ENCODE peak calls at places on chromosomes 3 and 15, in four cellular contexts. One of them, this sample, is unnamed.

GRCh38 chr3:98986073-98986472 is 84.6 kb upstream of the DCBLD2 start:
- DNase-seq in CD8-positive, alpha-beta T cell: no peak
- DNase-seq in AG10803: peak
- DNase-seq in neural crest cell: peak
- DNase-seq in this sample: peak

GRCh38 chr3:96266395-96267187 is 547.8 kb upstream of the EPHA6 start:
- DNase-seq in neural crest cell: no peak
- DNase-seq in AG10803: no peak
- DNase-seq in CD8-positive, alpha-beta T cell: no peak
- DNase-seq in this sample: no peak

GRCh38 chr3:17894434-17895060 is 152.1 kb upstream of the TBC1D5 start:
- DNase-seq in CD8-positive, alpha-beta T cell: no peak
- DNase-seq in AG10803: peak
- DNase-seq in neural crest cell: peak
- DNase-seq in this sample: peak

GRCh38 chr15:96002890-96003859 is 327.3 kb upstream of the NR2F2 start:
- DNase-seq in neural crest cell: no peak
- DNase-seq in AG10803: no peak
- DNase-seq in CD8-positive, alpha-beta T cell: no peak
- DNase-seq in this sample: no peak

GRCh38 chr3:175208316-175208715 is 349.2 kb downstream of the NAALADL2 start:
- DNase-seq in AG10803: no peak
- DNase-seq in CD8-positive, alpha-beta T cell: no peak
- DNase-seq in neural crest cell: no peak
- DNase-seq in this sample: peak

GRCh38 chr15:56982987-56983386 is 64.5 kb downstream of the TCF12 start:
- DNase-seq in AG10803: no peak
- DNase-seq in CD8-positive, alpha-beta T cell: no peak
- DNase-seq in neural crest cell: no peak
- DNase-seq in this sample: no peak

GRCh38 chr15:36334059-36334458 is 245.4 kb upstream of the CDIN1 start:
- DNase-seq in AG10803: peak
- DNase-seq in neural crest cell: no peak
- DNase-seq in CD8-positive, alpha-beta T cell: no peak
- DNase-seq in this sample: peak

GRCh38 chr3:10136426-10137005 is 5.1 kb upstream of the VHL start:
- DNase-seq in neural crest cell: no peak
- DNase-seq in AG10803: no peak
- DNase-seq in CD8-positive, alpha-beta T cell: no peak
- DNase-seq in this sample: no peak

GRCh38 chr3:61531528-61531927 is 29.8 kb upstream of the PTPRG start:
- DNase-seq in AG10803: no peak
- DNase-seq in CD8-positive, alpha-beta T cell: no peak
- DNase-seq in neural crest cell: no peak
- DNase-seq in this sample: no peak

GRCh38 chr3:44930911-44931310 is 45.1 kb downstream of the ZDHHC3 start:
- DNase-seq in AG10803: no peak
- DNase-seq in CD8-positive, alpha-beta T cell: no peak
- DNase-seq in neural crest cell: no peak
- DNase-seq in this sample: no peak

GRCh38 chr3:44932986-44933944 is 42.7 kb downstream of the ZDHHC3 start:
- DNase-seq in neural crest cell: no peak
- DNase-seq in CD8-positive, alpha-beta T cell: no peak
- DNase-seq in AG10803: no peak
- DNase-seq in this sample: no peak

GRCh38 chr3:44929782-44930181 is 46.2 kb downstream of the ZDHHC3 start:
- DNase-seq in neural crest cell: no peak
- DNase-seq in AG10803: no peak
- DNase-seq in CD8-positive, alpha-beta T cell: no peak
- DNase-seq in this sample: no peak

GRCh38 chr3:44931791-44932190 is 44.2 kb downstream of the ZDHHC3 start:
- DNase-seq in CD8-positive, alpha-beta T cell: no peak
- DNase-seq in neural crest cell: no peak
- DNase-seq in AG10803: no peak
- DNase-seq in this sample: no peak

GRCh38 chr3:44932271-44932670 is 43.7 kb downstream of the ZDHHC3 start:
- DNase-seq in neural crest cell: no peak
- DNase-seq in AG10803: no peak
- DNase-seq in CD8-positive, alpha-beta T cell: no peak
- DNase-seq in this sample: no peak
- TF ChIP-seq CTCF in neural crest cell: no peak
- TF ChIP-seq CTCF in AG10803: no peak
- TF ChIP-seq CTCF in CD8-positive, alpha-beta T cell: no peak
- TF ChIP-seq CTCF in this sample: no peak

GRCh38 chr15:88603885-88604284 is 17.3 kb upstream of the AEN start:
- DNase-seq in AG10803: no peak
- DNase-seq in CD8-positive, alpha-beta T cell: no peak
- DNase-seq in neural crest cell: no peak
- DNase-seq in this sample: no peak
- TF ChIP-seq CTCF in AG10803: no peak
- TF ChIP-seq CTCF in CD8-positive, alpha-beta T cell: no peak
- TF ChIP-seq CTCF in neural crest cell: no peak
- TF ChIP-seq CTCF in this sample: peak

DNA sequence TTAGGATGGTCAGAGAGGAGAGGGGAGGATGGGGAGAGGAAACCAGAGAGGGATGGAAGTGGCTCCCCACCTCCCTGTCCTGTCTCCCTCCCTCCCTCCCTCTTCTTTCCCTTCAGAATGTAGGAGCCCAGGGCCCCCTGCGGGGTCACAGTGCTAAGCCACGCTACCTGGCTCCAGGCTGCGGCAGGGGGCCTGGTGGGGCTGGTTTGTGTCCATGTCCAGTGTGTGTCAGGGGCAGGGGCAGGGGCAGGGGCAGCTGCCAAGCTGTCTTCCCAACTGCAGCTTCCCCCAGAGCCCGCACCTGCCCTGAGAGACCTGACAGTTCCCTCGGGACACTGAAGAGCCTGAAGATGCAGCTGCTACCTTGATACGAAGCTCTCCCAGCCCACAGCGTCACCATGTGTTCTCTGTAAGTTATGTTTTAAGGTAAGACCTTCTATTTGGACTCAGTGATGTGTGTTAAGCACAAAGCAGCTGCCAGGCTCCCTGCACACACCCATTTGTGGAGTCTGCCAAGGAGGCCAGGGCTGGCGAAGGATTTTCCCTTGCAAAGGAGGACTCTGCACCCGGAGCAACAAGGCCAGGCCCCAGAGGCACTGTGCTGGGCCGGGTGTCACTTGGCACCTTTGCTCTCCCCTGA is 121.8 kb upstream of the SMAD3 start:
- DNase-seq in neural crest cell: no peak
- DNase-seq in CD8-positive, alpha-beta T cell: no peak
- DNase-seq in AG10803: no peak
- DNase-seq in this sample: no peak
- TF ChIP-seq CTCF in neural crest cell: no peak
- TF ChIP-seq CTCF in CD8-positive, alpha-beta T cell: no peak
- TF ChIP-seq CTCF in AG10803: no peak
- TF ChIP-seq CTCF in this sample: no peak

GRCh38 chr15:31579976-31580375 is 253.3 kb downstream of the KLF13 start:
- DNase-seq in neural crest cell: no peak
- DNase-seq in AG10803: no peak
- DNase-seq in CD8-positive, alpha-beta T cell: no peak
- DNase-seq in this sample: no peak

GRCh38 chr15:31587583-31587982 is 260.9 kb downstream of the KLF13 start:
- DNase-seq in neural crest cell: no peak
- DNase-seq in AG10803: no peak
- DNase-seq in CD8-positive, alpha-beta T cell: no peak
- DNase-seq in this sample: no peak

GRCh38 chr15:31586841-31587240 is 260.2 kb downstream of the KLF13 start:
- DNase-seq in AG10803: no peak
- DNase-seq in neural crest cell: no peak
- DNase-seq in CD8-positive, alpha-beta T cell: no peak
- DNase-seq in this sample: peak

GRCh38 chr15:31584195-31584594 is 257.6 kb downstream of the KLF13 start:
- DNase-seq in AG10803: no peak
- DNase-seq in neural crest cell: no peak
- DNase-seq in CD8-positive, alpha-beta T cell: no peak
- DNase-seq in this sample: no peak

GRCh38 chr15:31585231-31585630 is 258.6 kb downstream of the KLF13 start:
- DNase-seq in AG10803: no peak
- DNase-seq in CD8-positive, alpha-beta T cell: no peak
- DNase-seq in neural crest cell: no peak
- DNase-seq in this sample: no peak
- TF ChIP-seq CTCF in AG10803: no peak
- TF ChIP-seq CTCF in CD8-positive, alpha-beta T cell: no peak
- TF ChIP-seq CTCF in neural crest cell: no peak
- TF ChIP-seq CTCF in this sample: no peak

DNA sequence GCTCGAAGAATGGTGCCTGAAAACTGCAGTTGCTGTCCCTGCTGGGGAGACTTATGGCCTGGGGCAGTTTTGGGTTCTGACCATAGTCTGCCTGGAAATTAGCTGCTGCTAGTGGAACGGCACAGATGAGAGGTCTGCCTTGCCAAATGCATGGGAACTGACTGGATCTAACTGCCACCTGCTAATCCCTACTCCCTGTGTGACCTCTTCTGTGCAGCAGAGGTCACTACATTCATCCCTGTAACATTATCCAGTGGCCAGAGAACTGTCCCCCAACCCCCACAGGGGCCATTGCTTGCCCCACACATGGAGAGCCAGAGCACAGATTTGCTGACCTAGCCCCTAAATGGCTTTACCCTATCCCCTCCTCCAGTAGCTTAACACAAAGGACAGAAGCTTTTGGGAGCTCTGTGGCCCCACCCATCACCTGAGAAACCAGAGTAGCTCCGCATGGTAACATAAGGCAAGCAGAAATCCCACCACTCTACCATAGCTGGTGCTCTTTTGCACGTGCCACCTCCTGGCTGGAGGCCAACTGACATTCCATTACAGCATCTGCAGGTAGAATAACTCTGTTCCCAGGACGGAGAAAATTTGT is 840.0 kb downstream of the EPHA3 start:
- DNase-seq in CD8-positive, alpha-beta T cell: no peak
- DNase-seq in neural crest cell: no peak
- DNase-seq in AG10803: no peak
- DNase-seq in this sample: no peak
- TF ChIP-seq CTCF in CD8-positive, alpha-beta T cell: no peak
- TF ChIP-seq CTCF in neural crest cell: no peak
- TF ChIP-seq CTCF in AG10803: no peak
- TF ChIP-seq CTCF in this sample: no peak